ENCODE peak calls at places on chromosomes 5 and 9, in eight cellular contexts. One of them, this sample, is unnamed.

GRCh38 chr9:12775963-12776774 is 1.3 kb downstream of the LURAP1L start:
- DNase-seq in LoVo: peak
- DNase-seq in Right ventricle myocardium superior: peak
- DNase-seq in effector memory CD8-positive, alpha-beta T cell: no peak
- DNase-seq in substantia nigra: peak
- DNase-seq in fibroblast of pulmonary artery: peak
- DNase-seq in NCI-H1092: peak
- DNase-seq in glutamatergic neuron: peak
- DNase-seq in this sample: peak

GRCh38 chr5:110625376-110625999 is 101.0 kb downstream of the TMEM232 start:
- DNase-seq in LoVo: peak
- DNase-seq in fibroblast of pulmonary artery: peak
- DNase-seq in Right ventricle myocardium superior: no peak
- DNase-seq in effector memory CD8-positive, alpha-beta T cell: no peak
- DNase-seq in glutamatergic neuron: no peak
- DNase-seq in substantia nigra: no peak
- DNase-seq in NCI-H1092: no peak
- DNase-seq in this sample: no peak

GRCh38 chr9:96175001-96175400 is 127.0 kb downstream of the HSD17B3 start:
- DNase-seq in Right ventricle myocardium superior: no peak
- DNase-seq in substantia nigra: no peak
- DNase-seq in glutamatergic neuron: no peak
- DNase-seq in effector memory CD8-positive, alpha-beta T cell: no peak
- DNase-seq in fibroblast of pulmonary artery: no peak
- DNase-seq in LoVo: no peak
- DNase-seq in NCI-H1092: no peak
- DNase-seq in this sample: no peak

GRCh38 chr5:125175348-125176004 is 429.0 kb upstream of the ZNF608 start:
- DNase-seq in LoVo: no peak
- DNase-seq in glutamatergic neuron: no peak
- DNase-seq in NCI-H1092: no peak
- DNase-seq in substantia nigra: no peak
- DNase-seq in effector memory CD8-positive, alpha-beta T cell: no peak
- DNase-seq in Right ventricle myocardium superior: no peak
- DNase-seq in fibroblast of pulmonary artery: peak
- DNase-seq in this sample: no peak

GRCh38 chr9:99085949-99086948 is 18.7 kb upstream of the TGFBR1 start:
- DNase-seq in glutamatergic neuron: no peak
- DNase-seq in fibroblast of pulmonary artery: peak
- DNase-seq in effector memory CD8-positive, alpha-beta T cell: no peak
- DNase-seq in NCI-H1092: no peak
- DNase-seq in Right ventricle myocardium superior: no peak
- DNase-seq in substantia nigra: no peak
- DNase-seq in LoVo: no peak
- DNase-seq in this sample: no peak

GRCh38 chr5:189976-190365 is 1.3 kb upstream of the LRRC14B start:
- DNase-seq in substantia nigra: no peak
- DNase-seq in LoVo: no peak
- DNase-seq in effector memory CD8-positive, alpha-beta T cell: no peak
- DNase-seq in Right ventricle myocardium superior: no peak
- DNase-seq in fibroblast of pulmonary artery: no peak
- DNase-seq in NCI-H1092: no peak
- DNase-seq in glutamatergic neuron: peak
- DNase-seq in this sample: peak

GRCh38 chr9:101582593-101582992 is 12.2 kb downstream of the PPP3R2 start:
- DNase-seq in fibroblast of pulmonary artery: peak
- DNase-seq in Right ventricle myocardium superior: no peak
- DNase-seq in NCI-H1092: no peak
- DNase-seq in LoVo: peak
- DNase-seq in glutamatergic neuron: no peak
- DNase-seq in substantia nigra: no peak
- DNase-seq in effector memory CD8-positive, alpha-beta T cell: no peak
- DNase-seq in this sample: no peak

GRCh38 chr5:24606974-24607373 is 37.8 kb downstream of the CDH10 start:
- DNase-seq in LoVo: no peak
- DNase-seq in NCI-H1092: no peak
- DNase-seq in effector memory CD8-positive, alpha-beta T cell: no peak
- DNase-seq in substantia nigra: no peak
- DNase-seq in glutamatergic neuron: peak
- DNase-seq in Right ventricle myocardium superior: no peak
- DNase-seq in fibroblast of pulmonary artery: no peak
- DNase-seq in this sample: no peak

GRCh38 chr5:32277782-32278181 is 35.0 kb downstream of the MTMR12 start:
- DNase-seq in glutamatergic neuron: no peak
- DNase-seq in substantia nigra: no peak
- DNase-seq in Right ventricle myocardium superior: no peak
- DNase-seq in effector memory CD8-positive, alpha-beta T cell: no peak
- DNase-seq in fibroblast of pulmonary artery: no peak
- DNase-seq in LoVo: no peak
- DNase-seq in NCI-H1092: no peak
- DNase-seq in this sample: no peak

GRCh38 chr5:142014911-142015584 is 2.2 kb upstream of the GNPDA1 start:
- DNase-seq in fibroblast of pulmonary artery: peak
- DNase-seq in glutamatergic neuron: no peak
- DNase-seq in Right ventricle myocardium superior: no peak
- DNase-seq in NCI-H1092: peak
- DNase-seq in effector memory CD8-positive, alpha-beta T cell: peak
- DNase-seq in LoVo: peak
- DNase-seq in substantia nigra: no peak
- DNase-seq in this sample: no peak

This sample was measured in 8988T.